ENCODE peak calls at places on chromosomes 4 and X, in six cellular contexts. L, V, S, N, Y and O are unnamed samples.

GRCh38 chr4:10089346-10089745 is 27.3 kb downstream of the WDR1 start:
- DNase-seq in S (no peak), N (no peak), L (no peak), Y (no peak), V (no peak), O (no peak)

GRCh38 chrX:105260291-105261043 is 40.0 kb upstream of the TEX13A start:
- DNase-seq in S (no peak), N (no peak), Y (no peak), L (no peak), V (peak), O (no peak)

GRCh38 chr4:134160211-134160610 is 41.4 kb downstream of the PABPC4L start:
- DNase-seq in Y (no peak), L (no peak), V (peak), S (no peak), N (no peak), O (no peak)

GRCh38 chr4:38125816-38126215 is 165.6 kb downstream of the PTTG2 start:
- DNase-seq in L (peak), Y (no peak), S (no peak), N (no peak), V (no peak), O (no peak)

GRCh38 chrX:130055103-130055502 is 55.2 kb downstream of the ELF4 start:
- DNase-seq in N (no peak), L (peak), V (peak), Y (peak), S (no peak), O (peak)

GRCh38 chr4:105710012-105710600 is 1.5 kb downstream of the GSTCD start:
- DNase-seq in N (no peak), L (no peak), Y (no peak), V (peak), S (no peak), O (no peak)

GRCh38 chr4:87679449-87680169 is 29.5 kb downstream of the DMP1 start:
- DNase-seq in S (peak), Y (peak), L (peak), N (peak), V (peak), O (peak)

GRCh38 chrX:21657318-21658151 is 595 bp downstream of the KLHL34 start:
- DNase-seq in S (no peak), V (no peak), L (no peak), N (no peak), Y (no peak), O (no peak)

GRCh38 chr4:179285696-179286095 is 1843.5 kb upstream of the AGA start:
- DNase-seq in L (no peak), N (no peak), Y (no peak), S (no peak), V (no peak), O (no peak)

GRCh38 chr4:122453384-122454000 is 3.0 kb downstream of the IL2 start:
- DNase-seq in Y (no peak), N (no peak), L (no peak), S (no peak), V (no peak), O (no peak)

GRCh38 chr4:37066149-37066548 is 178.4 kb upstream of the NWD2 start:
- DNase-seq in S (no peak), V (no peak), Y (no peak), L (no peak), N (no peak), O (no peak)

GRCh38 chr4:152363086-152363485 is 172.8 kb downstream of the FBXW7 start:
- DNase-seq in V (no peak), L (peak), S (no peak), Y (no peak), N (no peak), O (peak)

GRCh38 chr4:189096717-189097116 is 844.0 kb upstream of the FRG1 start:
- DNase-seq in L (no peak), Y (peak), S (no peak), V (peak), N (peak), O (no peak)

DNA sequence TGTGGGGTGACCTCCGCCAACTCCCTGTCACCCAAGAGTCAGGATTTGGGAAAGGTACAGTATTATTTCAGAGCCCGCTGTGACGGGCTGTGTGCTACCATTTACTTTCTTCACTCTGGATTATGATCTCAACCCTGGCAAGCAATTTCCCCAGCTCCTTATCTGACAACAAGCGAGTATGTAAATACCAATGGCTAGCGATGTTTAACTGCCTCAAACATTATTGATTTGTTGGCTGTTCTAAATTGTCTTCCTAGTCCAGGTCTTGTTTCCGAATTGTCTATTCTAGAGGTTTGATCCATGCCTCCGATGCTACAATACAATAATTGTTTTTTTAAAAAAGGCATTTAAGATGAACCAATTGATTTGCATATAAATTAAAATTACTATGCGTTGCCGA is 17.7 kb upstream of the PITX2 start:
- DNase-seq in L (no peak), S (no peak), V (peak), N (no peak), Y (no peak), O (no peak)
- H3K4me3 ChIP-seq in L (no peak), S (no peak), V (no peak), N (no peak), Y (no peak), O (no peak)

DNA sequence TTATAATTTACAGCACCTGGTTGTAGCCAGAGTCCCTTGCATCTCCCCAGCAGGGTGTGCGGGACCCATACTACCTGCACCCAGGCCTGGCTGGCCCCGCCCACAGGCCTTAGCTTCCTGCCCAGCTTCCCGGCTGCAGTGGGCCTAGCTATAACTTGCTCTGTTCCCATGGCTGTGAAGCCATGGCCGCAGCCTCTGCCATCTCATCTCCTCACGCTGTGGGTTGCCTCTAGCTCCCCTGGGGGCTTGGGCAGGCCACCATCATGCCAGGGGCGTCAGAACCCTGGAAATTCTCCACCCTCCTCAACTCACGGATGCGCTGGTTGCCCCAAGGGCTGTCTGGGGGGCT is 26.1 kb upstream of the SORBS2 start:
- DNase-seq in L (no peak), N (peak), Y (no peak), V (peak), S (no peak), O (no peak)
- H2AK5ac ChIP-seq in L (peak), N (peak), Y (peak), V (no peak), S (peak), O (peak)

DNA sequence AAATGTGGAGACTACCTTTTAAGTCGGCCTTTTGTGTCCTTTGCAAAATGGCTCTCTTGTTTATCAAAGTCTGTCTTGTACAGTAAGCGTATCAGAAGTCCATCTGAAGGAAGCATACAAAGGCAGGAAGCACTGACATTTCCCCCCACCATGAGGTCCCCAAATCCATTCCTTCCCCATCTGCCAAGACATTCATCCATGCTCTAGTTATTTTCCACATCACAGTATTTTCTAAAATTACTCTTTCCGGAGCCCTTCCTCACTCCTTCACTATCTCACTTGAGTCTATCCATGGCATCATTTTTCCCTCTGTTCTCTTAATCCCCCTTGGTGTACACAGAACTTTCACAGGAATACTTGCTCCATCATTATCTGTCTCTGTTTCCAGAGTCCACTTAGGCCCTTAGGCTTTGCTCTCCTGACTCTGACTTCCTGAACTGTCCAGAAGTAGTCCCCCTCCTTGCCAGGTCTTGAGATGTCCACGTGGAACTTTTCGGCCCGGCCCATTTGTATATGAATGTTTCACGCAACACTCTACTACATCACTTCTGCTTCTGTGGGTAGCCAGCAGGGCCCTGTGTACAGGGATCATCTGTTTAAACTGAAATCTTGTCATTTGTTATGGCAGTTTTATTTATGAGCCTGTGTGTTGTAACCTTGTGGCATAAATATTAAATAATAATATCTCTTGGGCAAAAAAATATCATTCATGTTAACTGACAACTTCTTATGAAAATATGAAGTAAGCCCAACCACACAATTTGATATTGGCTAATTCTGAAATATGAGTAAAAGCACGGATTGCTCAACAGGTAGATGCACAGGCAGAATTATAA is 2.0 kb downstream of the SEL1L3 start:
- DNase-seq in N (no peak), S (no peak), L (peak), V (no peak), Y (peak), O (no peak)
- H3K4me3 ChIP-seq in N (no peak), S (no peak), L (no peak), V (no peak), Y (no peak), O (no peak)

GRCh38 chrX:10047133-10047532 is 80.0 kb downstream of the CLDN34 start:
- DNase-seq in Y (no peak), V (no peak), L (no peak), S (no peak), N (no peak), O (no peak)

GRCh38 chrX:10049246-10049645 is 82.1 kb downstream of the CLDN34 start:
- DNase-seq in S (no peak), Y (no peak), L (peak), V (no peak), N (no peak), O (no peak)

GRCh38 chrX:10047631-10048030 is 80.5 kb downstream of the CLDN34 start:
- DNase-seq in Y (no peak), V (no peak), L (no peak), N (no peak), S (peak), O (no peak)

GRCh38 chrX:10048076-10048475 is 80.9 kb downstream of the CLDN34 start:
- DNase-seq in N (no peak), Y (no peak), V (peak), L (no peak), S (peak), O (no peak)

DNA sequence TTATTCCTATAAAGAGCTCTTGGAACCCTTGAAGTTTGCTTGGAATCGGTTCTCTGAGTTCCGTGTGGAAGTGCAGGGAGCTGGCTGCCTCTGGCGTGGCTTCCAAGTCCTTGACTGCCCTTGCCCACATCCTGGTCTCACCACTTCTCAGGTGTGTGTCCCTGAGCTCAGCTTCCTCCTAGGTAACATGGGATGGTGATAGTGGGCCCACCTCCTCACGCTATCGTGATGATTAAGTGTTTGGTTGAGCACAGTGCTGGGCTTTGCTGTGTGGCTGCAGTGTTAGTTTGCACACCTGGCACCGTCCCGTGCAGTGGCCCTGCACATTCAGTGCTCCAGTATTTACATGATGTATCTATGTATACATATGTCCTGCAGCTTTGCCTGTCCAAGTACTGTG is 81.5 kb downstream of the CLDN34 start:
- DNase-seq in N (no peak), Y (no peak), L (no peak), S (no peak), V (no peak), O (no peak)
- H2AK5ac ChIP-seq in N (peak), Y (peak), L (no peak), S (no peak), V (no peak), O (no peak)

GRCh38 chrX:44918722-44919121 is 45.7 kb downstream of the KDM6A start:
- DNase-seq in N (no peak), V (no peak), S (no peak), L (no peak), Y (no peak), O (no peak)

GRCh38 chrX:44914532-44915198 is 41.7 kb downstream of the KDM6A start:
- DNase-seq in L (peak), N (no peak), S (no peak), Y (no peak), V (no peak), O (peak)

GRCh38 chrX:44913656-44914531 is 40.9 kb downstream of the KDM6A start:
- DNase-seq in S (no peak), L (no peak), N (no peak), V (no peak), Y (no peak), O (no peak)

GRCh38 chrX:44915361-44915868 is 42.4 kb downstream of the KDM6A start:
- DNase-seq in N (no peak), V (peak), Y (no peak), S (no peak), L (peak), O (peak)
- H3K4me3 ChIP-seq in N (no peak), V (no peak), Y (no peak), S (no peak), L (peak), O (no peak)

DNA sequence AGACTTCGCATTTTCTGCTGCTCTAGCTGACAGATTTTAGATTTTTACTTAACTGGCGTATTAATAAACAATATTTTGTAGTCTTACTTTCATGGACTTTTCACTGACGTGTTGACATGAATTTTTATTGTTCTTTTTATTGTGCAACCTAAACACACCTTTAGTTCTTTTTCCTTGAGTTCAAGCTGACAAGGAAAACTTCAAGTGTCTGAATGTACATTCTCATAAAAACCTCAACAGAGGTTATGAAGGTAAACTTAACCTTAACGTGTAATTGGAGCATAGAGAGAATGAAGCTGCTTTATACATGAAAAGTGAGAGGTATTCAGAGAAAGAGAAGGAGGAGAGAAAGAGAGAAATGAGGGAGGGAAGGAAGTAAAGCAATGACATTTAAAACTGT is 364.3 kb upstream of the CT83 start:
- DNase-seq in S (no peak), Y (no peak), L (no peak), N (no peak), V (no peak), O (no peak)
- H2AK5ac ChIP-seq in S (no peak), Y (no peak), L (no peak), N (no peak), V (no peak), O (no peak)

DNA sequence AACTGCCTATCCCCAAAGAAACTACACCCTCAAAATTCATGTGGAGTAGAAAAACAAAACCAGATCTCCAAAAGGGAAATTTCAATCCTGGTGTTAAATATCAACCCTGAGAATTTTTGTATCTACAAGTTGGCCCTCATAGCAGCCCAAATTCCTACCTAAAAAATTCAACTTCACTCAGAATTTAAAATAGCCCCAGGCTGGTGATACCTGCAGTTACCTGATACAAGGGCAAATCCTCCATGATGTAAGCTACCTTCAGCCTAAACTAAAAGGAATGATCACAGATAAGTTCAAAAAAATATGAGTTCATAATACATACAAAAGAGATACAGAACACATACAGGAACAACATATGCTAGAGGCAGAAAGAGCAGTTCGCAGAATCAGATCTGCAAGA is 138.4 kb downstream of the HNRNPD start:
- DNase-seq in N (no peak), L (no peak), Y (peak), V (no peak), S (no peak), O (no peak)
- H3K4me3 ChIP-seq in N (no peak), L (no peak), Y (no peak), V (no peak), S (no peak), O (no peak)

DNA sequence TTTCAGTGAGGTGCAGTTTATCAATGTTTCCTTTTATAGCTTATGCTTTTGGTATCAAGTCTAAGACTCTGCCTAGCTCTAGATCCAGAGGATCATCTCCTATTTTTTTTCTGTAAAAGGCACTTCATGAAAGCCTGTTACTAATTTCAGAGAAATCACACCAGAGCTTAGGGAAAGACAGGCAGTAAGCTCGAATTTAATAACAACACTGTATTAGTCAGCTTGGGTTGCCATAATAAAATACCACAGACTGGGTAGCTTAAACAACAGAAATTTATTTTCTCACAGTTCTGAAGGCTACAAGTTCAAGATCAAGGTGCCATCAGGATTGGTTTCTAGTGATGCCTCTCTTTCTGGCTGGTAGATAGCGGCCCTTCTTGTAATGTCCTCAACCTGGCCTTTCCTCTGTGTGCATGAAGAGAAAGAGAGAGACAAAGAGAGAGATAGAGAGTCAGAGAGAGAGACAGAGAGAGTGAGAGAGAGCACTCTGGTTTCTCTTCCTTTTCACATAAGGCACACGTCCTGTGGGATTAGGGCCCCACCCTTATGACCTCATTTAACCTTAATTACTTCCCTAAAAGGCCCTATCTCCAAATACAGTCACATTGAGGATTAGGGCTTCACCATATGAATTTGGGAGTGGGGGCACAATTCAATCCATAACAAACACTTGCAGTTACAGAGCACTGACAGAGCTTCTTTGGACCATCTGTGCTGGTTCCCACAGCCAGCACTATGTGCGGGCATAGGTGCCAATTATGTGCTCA is 114.7 kb upstream of the MED14 start:
- DNase-seq in N (no peak), L (peak), V (no peak), Y (no peak), S (no peak), O (peak)
- H2AK5ac ChIP-seq in N (no peak), L (peak), V (no peak), Y (no peak), S (no peak), O (no peak)